ENCODE peak calls at places on chromosome 15, in four cellular contexts. One of them, this sample, is unnamed.

GRCh38 chr15:38864827-38865604 is 300.4 kb upstream of the RASGRP1 start:
- DNase-seq in K562: no peak
- DNase-seq in WTC11: no peak
- DNase-seq in SK-N-SH: no peak
- DNase-seq in this sample: no peak

GRCh38 chr15:95041297-95041696 is 809.9 kb downstream of the MCTP2 start:
- DNase-seq in K562: no peak
- DNase-seq in WTC11: no peak
- DNase-seq in SK-N-SH: no peak
- DNase-seq in this sample: no peak

GRCh38 chr15:97517726-97518125 is 442.8 kb upstream of the ARRDC4 start:
- DNase-seq in K562: no peak
- DNase-seq in WTC11: no peak
- DNase-seq in SK-N-SH: no peak
- DNase-seq in this sample: no peak

GRCh38 chr15:51751687-51752683 is 588 bp downstream of the TMOD2 start:
- DNase-seq in K562: peak
- DNase-seq in WTC11: peak
- DNase-seq in SK-N-SH: peak
- DNase-seq in this sample: no peak

GRCh38 chr15:59550520-59550919 is 61.1 kb upstream of the GCNT3 start:
- DNase-seq in K562: no peak
- DNase-seq in WTC11: no peak
- DNase-seq in SK-N-SH: no peak
- DNase-seq in this sample: no peak

GRCh38 chr15:93265046-93265658 is 176.1 kb upstream of the RGMA start:
- DNase-seq in K562: no peak
- DNase-seq in WTC11: no peak
- DNase-seq in SK-N-SH: no peak
- DNase-seq in this sample: no peak

GRCh38 chr15:68418611-68419161 is 13.3 kb downstream of the ITGA11 start:
- DNase-seq in K562: no peak
- DNase-seq in WTC11: no peak
- DNase-seq in SK-N-SH: no peak
- DNase-seq in this sample: no peak

GRCh38 chr15:65401607-65402240 is 21.0 kb downstream of the IGDCC4 start:
- DNase-seq in K562: no peak
- DNase-seq in WTC11: no peak
- DNase-seq in SK-N-SH: no peak
- DNase-seq in this sample: no peak

GRCh38 chr15:67824157-67824899 is 981 bp upstream of the SKOR1 start:
- DNase-seq in K562: no peak
- DNase-seq in WTC11: no peak
- DNase-seq in SK-N-SH: peak
- DNase-seq in this sample: no peak

GRCh38 chr15:59221479-59221878 is 14.8 kb downstream of the LDHAL6B start:
- DNase-seq in K562: no peak
- DNase-seq in WTC11: no peak
- DNase-seq in SK-N-SH: no peak
- DNase-seq in this sample: no peak

GRCh38 chr15:60651155-60651554 is 172.2 kb upstream of the ICE2 start:
- DNase-seq in K562: no peak
- DNase-seq in WTC11: no peak
- DNase-seq in SK-N-SH: no peak
- DNase-seq in this sample: no peak

GRCh38 chr15:101203607-101204006 is 48.2 kb downstream of the CHSY1 start:
- DNase-seq in K562: no peak
- DNase-seq in WTC11: no peak
- DNase-seq in SK-N-SH: no peak
- DNase-seq in this sample: no peak

GRCh38 chr15:101198820-101199219 is 53.0 kb downstream of the CHSY1 start:
- DNase-seq in K562: no peak
- DNase-seq in WTC11: no peak
- DNase-seq in SK-N-SH: no peak
- DNase-seq in this sample: no peak

GRCh38 chr15:101200181-101200580 is 51.7 kb downstream of the CHSY1 start:
- DNase-seq in K562: no peak
- DNase-seq in WTC11: no peak
- DNase-seq in SK-N-SH: no peak
- DNase-seq in this sample: no peak

GRCh38 chr15:101203029-101203428 is 48.8 kb downstream of the CHSY1 start:
- DNase-seq in K562: no peak
- DNase-seq in WTC11: no peak
- DNase-seq in SK-N-SH: no peak
- DNase-seq in this sample: no peak

GRCh38 chr15:101201411-101202174 is 50.3 kb downstream of the CHSY1 start:
- DNase-seq in K562: peak
- DNase-seq in WTC11: peak
- DNase-seq in SK-N-SH: peak
- DNase-seq in this sample: no peak
- TF ChIP-seq USF1 in K562: no peak
- TF ChIP-seq USF1 in WTC11: no peak
- TF ChIP-seq USF1 in SK-N-SH: no peak
- TF ChIP-seq USF1 in this sample: no peak

GRCh38 chr15:29216955-29217354 is 52.7 kb downstream of the NSMCE3 start:
- DNase-seq in K562: no peak
- DNase-seq in WTC11: no peak
- DNase-seq in SK-N-SH: no peak
- DNase-seq in this sample: no peak
- TF ChIP-seq USF1 in K562: no peak
- TF ChIP-seq USF1 in WTC11: no peak
- TF ChIP-seq USF1 in SK-N-SH: no peak
- TF ChIP-seq USF1 in this sample: no peak

GRCh38 chr15:34206016-34206415 is 3.9 kb downstream of the KATNBL1 start:
- DNase-seq in K562: no peak
- DNase-seq in WTC11: no peak
- DNase-seq in SK-N-SH: no peak
- DNase-seq in this sample: no peak
- TF ChIP-seq USF1 in K562: no peak
- TF ChIP-seq USF1 in WTC11: no peak
- TF ChIP-seq USF1 in SK-N-SH: no peak
- TF ChIP-seq USF1 in this sample: no peak

GRCh38 chr15:91655891-91656290 is 197.6 kb upstream of the SLCO3A1 start:
- DNase-seq in K562: no peak
- DNase-seq in WTC11: no peak
- DNase-seq in SK-N-SH: no peak
- DNase-seq in this sample: no peak

GRCh38 chr15:91664224-91664836 is 189.2 kb upstream of the SLCO3A1 start:
- DNase-seq in K562: no peak
- DNase-seq in WTC11: no peak
- DNase-seq in SK-N-SH: no peak
- DNase-seq in this sample: no peak

DNA sequence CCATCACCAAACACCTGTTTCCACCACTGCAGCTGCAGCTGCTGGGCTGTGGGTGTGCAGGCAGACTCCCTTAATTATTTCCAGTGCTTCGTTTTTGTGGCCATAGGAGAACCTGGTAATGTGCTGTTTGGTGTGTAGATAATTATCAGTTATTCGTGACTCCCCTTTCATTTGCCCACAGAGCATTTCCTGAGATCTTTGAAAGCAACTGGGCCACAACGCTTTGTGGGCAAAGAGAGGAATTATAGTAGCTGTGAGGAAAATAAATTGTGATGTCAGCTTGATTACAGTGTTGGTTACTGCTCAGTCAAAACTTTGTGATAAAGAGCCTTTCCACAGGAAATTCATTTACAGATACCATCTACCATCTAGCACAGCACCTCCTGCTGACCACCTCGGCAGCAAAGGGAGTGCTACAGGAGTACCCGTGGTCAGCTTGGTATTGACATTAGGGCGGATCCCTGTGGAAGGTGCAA is 193.3 kb upstream of the SLCO3A1 start:
- DNase-seq in K562: no peak
- DNase-seq in WTC11: peak
- DNase-seq in SK-N-SH: peak
- DNase-seq in this sample: no peak
- TF ChIP-seq USF1 in K562: no peak
- TF ChIP-seq USF1 in WTC11: no peak
- TF ChIP-seq USF1 in SK-N-SH: no peak
- TF ChIP-seq USF1 in this sample: no peak

DNA sequence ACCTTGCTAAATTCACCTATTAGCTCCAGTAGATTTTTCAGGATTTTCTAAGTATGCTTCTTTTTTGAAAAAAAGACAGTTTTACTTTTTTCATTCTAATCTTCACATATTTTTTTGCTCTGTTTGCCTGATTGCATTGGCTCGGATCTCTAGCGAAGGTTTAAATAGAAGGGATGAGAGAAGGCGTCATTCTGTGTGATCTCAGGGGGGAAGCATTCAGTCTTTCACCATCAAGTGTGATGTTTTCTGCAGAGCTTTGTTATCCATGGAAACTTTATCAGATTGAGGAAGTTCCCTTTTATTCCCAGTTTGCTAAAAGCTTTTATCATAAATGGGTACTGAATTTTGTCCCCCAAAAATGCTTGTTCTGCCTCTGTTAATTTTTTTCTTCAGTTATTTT is 120.3 kb downstream of the LRRK1 start:
- DNase-seq in K562: no peak
- DNase-seq in WTC11: no peak
- DNase-seq in SK-N-SH: no peak
- DNase-seq in this sample: no peak
- TF ChIP-seq USF1 in K562: no peak
- TF ChIP-seq USF1 in WTC11: no peak
- TF ChIP-seq USF1 in SK-N-SH: no peak
- TF ChIP-seq USF1 in this sample: no peak

GRCh38 chr15:26314577-26314976 is 451.4 kb upstream of the ATP10A start:
- DNase-seq in K562: no peak
- DNase-seq in WTC11: no peak
- DNase-seq in SK-N-SH: no peak
- DNase-seq in this sample: no peak

GRCh38 chr15:26311710-26312236 is 448.6 kb upstream of the ATP10A start:
- DNase-seq in K562: no peak
- DNase-seq in WTC11: no peak
- DNase-seq in SK-N-SH: no peak
- DNase-seq in this sample: no peak
- TF ChIP-seq USF1 in K562: no peak
- TF ChIP-seq USF1 in WTC11: no peak
- TF ChIP-seq USF1 in SK-N-SH: no peak
- TF ChIP-seq USF1 in this sample: no peak

GRCh38 chr15:42373936-42374335 is 14.6 kb downstream of the CAPN3 start:
- DNase-seq in K562: no peak
- DNase-seq in WTC11: no peak
- DNase-seq in SK-N-SH: no peak
- DNase-seq in this sample: no peak

GRCh38 chr15:42374810-42375209 is 15.5 kb downstream of the CAPN3 start:
- DNase-seq in K562: no peak
- DNase-seq in WTC11: no peak
- DNase-seq in SK-N-SH: no peak
- DNase-seq in this sample: no peak

GRCh38 chr15:42368096-42368495 is 8.8 kb downstream of the CAPN3 start:
- DNase-seq in K562: no peak
- DNase-seq in WTC11: no peak
- DNase-seq in SK-N-SH: no peak
- DNase-seq in this sample: no peak

GRCh38 chr15:42373274-42373673 is 14.0 kb downstream of the CAPN3 start:
- DNase-seq in K562: no peak
- DNase-seq in WTC11: no peak
- DNase-seq in SK-N-SH: no peak
- DNase-seq in this sample: no peak

DNA sequence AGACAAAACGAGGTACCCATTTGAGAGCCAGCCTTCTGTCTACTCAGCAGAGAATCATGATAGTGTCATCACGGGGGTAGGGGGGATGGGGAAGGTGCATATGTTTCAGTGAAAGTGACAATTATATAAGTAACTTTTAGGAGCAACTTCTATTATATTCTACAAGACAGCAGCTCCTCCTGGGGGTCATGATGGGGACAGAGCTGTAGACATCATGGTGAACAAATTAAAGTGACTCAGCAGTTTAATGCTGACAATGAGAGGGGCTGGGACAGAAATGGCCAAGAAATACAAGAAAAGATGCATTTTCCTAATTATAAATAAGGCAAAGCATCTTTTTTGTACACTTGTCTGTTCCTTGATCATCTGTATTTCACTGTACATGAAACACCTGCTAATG is 11.8 kb downstream of the CAPN3 start:
- DNase-seq in K562: peak
- DNase-seq in WTC11: no peak
- DNase-seq in SK-N-SH: no peak
- DNase-seq in this sample: no peak
- TF ChIP-seq USF1 in K562: no peak
- TF ChIP-seq USF1 in WTC11: no peak
- TF ChIP-seq USF1 in SK-N-SH: no peak
- TF ChIP-seq USF1 in this sample: no peak

GRCh38 chr15:89087066-89087829 is 1.0 kb upstream of the ABHD2 start:
- DNase-seq in K562: no peak
- DNase-seq in WTC11: no peak
- DNase-seq in SK-N-SH: no peak
- DNase-seq in this sample: no peak
- TF ChIP-seq USF1 in K562: no peak
- TF ChIP-seq USF1 in WTC11: no peak
- TF ChIP-seq USF1 in SK-N-SH: no peak
- TF ChIP-seq USF1 in this sample: no peak

GRCh38 chr15:41550066-41550805 is 6.2 kb upstream of the RPAP1 start:
- DNase-seq in K562: no peak
- DNase-seq in WTC11: no peak
- DNase-seq in SK-N-SH: no peak
- DNase-seq in this sample: no peak
- TF ChIP-seq USF1 in K562: no peak
- TF ChIP-seq USF1 in WTC11: no peak
- TF ChIP-seq USF1 in SK-N-SH: no peak
- TF ChIP-seq USF1 in this sample: no peak

This sample was measured in GM12878.